ENCODE peak calls at places on chromosomes 1 and 21, in eight cellular contexts. T is PC-3; O is progenitor cell of endocrine pancreas; Y is NCI-H2171 treated with DMSO at 0.1 percent for 48 hours; Q is lung microvascular endothelial cell; G is stimulated activated CD4-positive, alpha-beta T cell treated with anti-CD3 and anti-CD28 coated beads, Interleukin-1b, Interleukin-23, amount 100 ng/mL, for 4 hours; M is kidney tubule cell; D is H7. J is an unnamed sample.

GRCh38 chr1:48878191-48878940 is 101.7 kb upstream of the BEND5 start:
- DNase-seq in D (no peak), Q (peak; percentile 84), Y (no peak), T (peak; percentile 93), M (peak; percentile 89), G (no peak), O (no peak), J (no peak)

GRCh38 chr1:160768295-160768657 is 27.7 kb upstream of the LY9 start:
- DNase-seq in G (peak; percentile 75), T (peak; percentile 61), M (peak; percentile 28), O (no peak), Q (peak; percentile 19), Y (no peak), D (peak; percentile 39), J (no peak)

GRCh38 chr1:83849191-83850061 is 149.5 kb downstream of the TTLL7 start:
- DNase-seq in M (peak; percentile 13), O (no peak), T (peak; percentile 41), D (no peak), Y (no peak), Q (no peak), G (no peak), J (no peak)

GRCh38 chr1:8629241-8630091 is 188.0 kb downstream of the RERE start:
- DNase-seq in Q (no peak), O (no peak), Y (no peak), D (no peak), M (no peak), G (no peak), T (no peak), J (no peak)

GRCh38 chr1:27448982-27449381 is 41.0 kb downstream of the WASF2 start:
- DNase-seq in O (no peak), Y (no peak), Q (no peak), G (no peak), M (no peak), T (no peak), D (no peak), J (no peak)

GRCh38 chr1:58363639-58364038 is 182.9 kb downstream of the OMA1 start:
- DNase-seq in O (no peak), Y (no peak), T (no peak), M (no peak), Q (no peak), G (no peak), D (peak; percentile 21), J (no peak)

GRCh38 chr1:205536759-205537361 is 32.4 kb downstream of the CDK18 start:
- DNase-seq in T (peak; percentile 59), O (no peak), M (peak; percentile 61), G (no peak), D (no peak), Y (no peak), Q (no peak), J (peak; percentile 48)

GRCh38 chr21:42414066-42414465 is 10.4 kb downstream of the UBASH3A start:
- DNase-seq in Y (no peak), M (no peak), G (no peak), Q (no peak), O (no peak), T (no peak), D (no peak), J (no peak)

GRCh38 chr1:227941509-227942020 is 6.2 kb downstream of the WNT9A start:
- DNase-seq in D (peak; percentile 74), T (no peak), G (no peak), O (no peak), Y (no peak), M (no peak), Q (no peak), J (peak; percentile 37)

GRCh38 chr1:58702766-58703165 is 2.9 kb upstream of the MYSM1 start:
- DNase-seq in O (no peak), M (peak; percentile 47), G (no peak), D (no peak), Q (no peak), Y (peak; percentile 8), T (no peak), J (no peak)

GRCh38 chr1:97461782-97462181 is 459.1 kb downstream of the DPYD start:
- DNase-seq in D (no peak), G (no peak), Q (no peak), M (no peak), Y (no peak), O (no peak), T (no peak), J (no peak)

GRCh38 chr1:62424412-62424811 is 12.4 kb upstream of the USP1 start:
- DNase-seq in Q (no peak), M (peak; percentile 23), G (no peak), D (no peak), T (no peak), Y (no peak), O (no peak), J (no peak)

GRCh38 chr1:67831850-67832513 is 1.3 kb downstream of the GNG12 start:
- DNase-seq in O (no peak), Q (peak; percentile 81), G (no peak), D (peak; percentile 50), Y (peak; percentile 70), M (peak; percentile 89), T (peak; percentile 85), J (peak; percentile 59)

GRCh38 chr1:115670476-115671175 is 28.9 kb downstream of the VANGL1 start:
- DNase-seq in Q (no peak), G (no peak), T (peak; percentile 60), O (no peak), D (no peak), Y (no peak), M (no peak), J (no peak)